ENCODE peak calls at places on chromosomes 13 and 19, in five cellular contexts. N is choroid plexus epithelial cell, S is breast epithelium, V is erythroblast, K is ovary. T is an unnamed sample.

GRCh38 chr19:20035935-20036334 is 3.4 kb downstream of the ZNF682 start:
- DNase-seq in N (no peak), S (no peak), V (no peak), K (no peak), T (no peak)

GRCh38 chr19:43950834-43951626 is at the start of gene ZNF221:
- DNase-seq in N (peak; percentile 99), S (peak; percentile 84), V (peak; percentile 93), K (peak; percentile 89), T (peak; percentile 99)

GRCh38 chr13:61410669-61411297 is 4.9 kb downstream of the PCDH20 start:
- DNase-seq in N (peak; percentile 38), S (no peak), V (peak; percentile 5), K (no peak), T (peak; percentile 8)

GRCh38 chr13:40982772-40983171 is 36.3 kb downstream of the ELF1 start:
- DNase-seq in N (peak; percentile 87), S (no peak), V (peak; percentile 86), K (no peak), T (peak; percentile 91)

GRCh38 chr13:31124225-31124624 is 37.5 kb downstream of the HSPH1 start:
- DNase-seq in N (no peak), S (no peak), V (no peak), K (no peak), T (no peak)

GRCh38 chr13:97328222-97328790 is 105.7 kb upstream of the RAP2A start:
- DNase-seq in N (peak; percentile 77), S (no peak), V (no peak), K (no peak), T (peak; percentile 82)

GRCh38 chr19:49340069-49340864 is 5.1 kb downstream of the CD37 start:
- DNase-seq in N (peak; percentile 50), S (peak; percentile 69), V (no peak), K (peak; percentile 80), T (no peak)

GRCh38 chr13:43786766-43787517 is at the start of gene ENOX1:
- DNase-seq in N (peak; percentile 75), S (no peak), V (peak; percentile 46), K (peak; percentile 81), T (peak; percentile 88)

GRCh38 chr13:50080158-50080855 is 65.1 kb downstream of the KCNRG start:
- DNase-seq in N (peak; percentile 59), S (no peak), V (peak; percentile 63), K (peak; percentile 22), T (peak; percentile 77)